ENCODE peak calls at places on chromosomes 13 and 19, in five cellular contexts. R is breast epithelium, A is RWPE1, L is progenitor cell of endocrine pancreas, T is tibial artery. S is an unnamed sample.

GRCh38 chr19:8607386-8607785 is 3.1 kb downstream of the ADAMTS10 start:
- DNase-seq in R (no peak), L (no peak), A (no peak), T (peak), S (no peak)

GRCh38 chr19:17944301-17944700 is 11.5 kb downstream of the CCDC124 start:
- DNase-seq in R (no peak), L (no peak), A (peak), T (no peak), S (no peak)

GRCh38 chr19:1027953-1028902 is 1.8 kb downstream of the CNN2 start:
- DNase-seq in T (peak), A (peak), L (peak), R (peak), S (no peak)

GRCh38 chr19:36136975-36137686 is 2.7 kb upstream of the CAPNS1 start:
- DNase-seq in R (peak), T (peak), A (peak), L (no peak), S (no peak)

GRCh38 chr19:12666305-12667048 is at the start of the genes MAN2B1 and WDR83:
- DNase-seq in R (peak), T (peak), A (peak), L (peak), S (peak)

GRCh38 chr13:99959127-99959529 is 12.4 kb downstream of the ZIC5 start:
- DNase-seq in L (no peak), R (no peak), T (no peak), A (no peak), S (no peak)

GRCh38 chr19:38920529-38921419 is 8.8 kb upstream of the CCER2 start:
- DNase-seq in T (no peak), A (no peak), L (no peak), R (no peak), S (no peak)

GRCh38 chr13:41700790-41701310 is 243.5 kb downstream of the RGCC start:
- DNase-seq in L (no peak), R (no peak), A (peak), T (no peak), S (no peak)

GRCh38 chr19:5147971-5148793 is 179.3 kb downstream of the KDM4B start:
- DNase-seq in R (no peak), A (no peak), T (peak), L (no peak), S (no peak)

GRCh38 chr19:19594371-19594770 is 24.1 kb downstream of the PBX4 start:
- DNase-seq in T (no peak), A (no peak), R (no peak), L (no peak), S (no peak)

GRCh38 chr13:94112227-94112626 is 367.3 kb downstream of the DCT start:
- DNase-seq in T (peak), L (no peak), R (no peak), A (peak), S (no peak)

GRCh38 chr13:33911521-33911920 is 93.6 kb downstream of the RFC3 start:
- DNase-seq in T (no peak), A (peak), L (no peak), R (no peak), S (no peak)

GRCh38 chr19:4749870-4750269 is 26.2 kb upstream of the DPP9 start:
- DNase-seq in R (no peak), T (no peak), A (no peak), L (no peak), S (no peak)

GRCh38 chr19:3073159-3073563 is 10.9 kb upstream of the TLE5 start:
- DNase-seq in A (peak), R (no peak), L (no peak), T (no peak), S (peak)

GRCh38 chr13:113122571-113123225 is at the start of gene F10:
- DNase-seq in T (peak), L (peak), R (no peak), A (no peak), S (no peak)
- TF ChIP-seq CTCF in T (peak), L (peak), R (no peak), A (no peak), S (no peak)

GRCh38 chr19:51903192-51903591 is 1.6 kb downstream of the ZNF649 start:
- DNase-seq in R (no peak), L (no peak), T (no peak), A (no peak), S (no peak)

GRCh38 chr19:51901860-51902259 is 3.0 kb downstream of the ZNF649 start:
- DNase-seq in A (no peak), T (no peak), L (no peak), R (no peak), S (no peak)

DNA sequence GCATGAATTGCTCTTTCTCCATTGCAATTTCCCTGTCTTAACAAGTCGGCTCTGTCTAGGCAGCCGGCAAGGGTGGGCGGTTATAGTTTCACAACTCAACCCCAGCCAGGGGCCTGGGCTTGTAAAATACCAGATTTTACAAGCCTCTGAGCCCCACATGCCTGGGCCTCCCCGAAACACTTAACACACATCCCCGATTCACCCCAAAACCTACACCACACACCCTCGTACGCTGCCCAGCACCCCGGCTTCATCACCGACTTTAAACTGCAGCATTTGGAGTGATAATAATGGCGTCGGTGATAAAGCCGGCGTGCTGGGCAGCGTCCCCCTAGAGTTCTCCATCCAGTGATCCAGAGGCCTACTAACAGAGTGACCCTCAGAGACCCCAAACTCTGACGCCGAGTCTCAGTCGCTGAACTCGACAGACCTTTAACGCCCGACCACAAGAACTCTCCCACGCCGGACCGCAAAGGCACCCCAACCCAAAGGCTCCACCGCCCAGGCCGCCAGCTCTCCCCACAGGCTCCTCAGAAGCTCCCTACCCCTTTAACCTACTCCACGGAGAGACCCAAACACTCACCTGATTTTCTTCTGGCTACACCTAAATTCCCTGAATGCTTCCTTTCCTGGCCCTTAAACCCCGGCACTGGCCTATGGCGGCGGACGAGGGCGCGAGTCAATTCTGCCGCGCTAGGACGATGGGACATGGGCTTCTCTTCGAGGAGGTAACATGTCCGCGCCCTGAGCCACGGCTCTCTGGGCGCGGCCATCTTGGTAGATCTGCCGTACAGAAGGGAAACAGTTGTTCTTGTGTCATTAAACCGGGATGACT is at the start of gene ZNF649:
- DNase-seq in T (peak), A (peak), R (peak), L (peak), S (peak)
- TF ChIP-seq CTCF in T (no peak), A (no peak), R (no peak), L (no peak), S (peak)

GRCh38 chr13:29591310-29591709 is 4.2 kb downstream of the SLC7A1 start:
- DNase-seq in A (no peak), L (no peak), R (no peak), T (no peak), S (no peak)

GRCh38 chr13:29593605-29594297 is 1.7 kb downstream of the SLC7A1 start:
- DNase-seq in R (no peak), L (no peak), A (no peak), T (no peak), S (no peak)

GRCh38 chr13:29587645-29588044 is 7.8 kb downstream of the SLC7A1 start:
- DNase-seq in A (no peak), L (no peak), R (no peak), T (no peak), S (no peak)

GRCh38 chr13:29589234-29589633 is 6.3 kb downstream of the SLC7A1 start:
- DNase-seq in L (no peak), T (no peak), A (no peak), R (no peak), S (no peak)

GRCh38 chr13:29589967-29590366 is 5.5 kb downstream of the SLC7A1 start:
- DNase-seq in A (no peak), T (no peak), R (no peak), L (no peak), S (no peak)
- TF ChIP-seq CTCF in A (no peak), T (no peak), R (no peak), L (peak), S (no peak)

DNA sequence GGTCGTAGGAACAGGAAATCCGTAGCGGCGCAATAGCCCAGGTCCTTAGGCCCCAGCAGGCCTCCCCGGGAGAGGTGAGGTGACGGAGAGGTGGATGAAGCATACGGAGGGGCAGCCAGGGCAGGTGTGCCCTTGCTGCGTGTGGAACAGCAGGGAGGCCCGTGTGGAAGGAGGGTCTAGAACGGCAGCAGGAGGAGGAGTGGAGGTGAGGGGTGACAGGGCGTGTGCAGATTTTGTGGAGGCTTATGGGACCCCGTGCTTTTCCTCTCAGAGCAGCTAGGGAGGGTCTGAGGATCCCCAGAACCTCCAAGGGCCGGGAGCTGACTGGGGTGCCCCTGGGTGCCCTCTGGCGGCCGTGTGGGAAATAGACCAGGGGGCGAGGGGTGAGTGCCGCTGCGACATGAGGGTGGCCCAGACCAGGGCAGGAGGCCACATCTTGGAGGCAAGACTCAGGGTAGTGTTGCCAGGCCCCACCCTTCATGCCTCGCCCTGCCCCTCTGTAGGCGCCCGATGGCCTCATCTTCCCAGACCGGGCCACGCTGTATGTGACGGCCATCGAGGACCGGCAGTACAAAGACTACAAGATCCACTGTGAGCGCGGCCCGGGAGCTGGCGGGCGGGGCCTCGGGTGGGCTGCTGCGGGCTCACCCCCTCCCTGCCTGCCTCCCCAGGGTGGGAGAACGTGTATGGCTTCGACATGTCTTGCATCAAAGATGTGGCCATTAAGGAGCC is 5.0 kb upstream of the ADM5 start:
- DNase-seq in L (no peak), T (no peak), A (no peak), R (no peak), S (no peak)
- TF ChIP-seq CTCF in L (peak), T (peak), A (peak), R (no peak), S (no peak)